ENCODE peak calls at places on chromosome 14, in five cellular contexts. Y is PC-9, Q is GM23248, O is MM.1S, E is neural progenitor cell. V is an unnamed sample. For H3F3A, the result is how much of the 10 kb centered on the place peaks cover.

GRCh38 chr14:26394114-26394855 is 203.5 kb downstream of the NOVA1 start:
- DNase-seq in E (peak), Y (peak), O (no peak), Q (peak), V (peak)

GRCh38 chr14:59997496-59997895 is 77.6 kb downstream of the LRRC9 start:
- DNase-seq in Q (no peak), Y (no peak), E (no peak), O (no peak), V (peak)

GRCh38 chr14:29895591-29896043 is 32.0 kb downstream of the PRKD1 start:
- DNase-seq in O (no peak), Y (no peak), Q (no peak), E (no peak), V (peak)

GRCh38 chr14:81031488-81031887 is 76.1 kb downstream of the TSHR start:
- DNase-seq in O (no peak), Y (no peak), E (no peak), Q (no peak), V (no peak)

GRCh38 chr14:68633131-68633991 is 159.5 kb downstream of the ZFP36L1 start:
- DNase-seq in O (no peak), E (no peak), Q (no peak), Y (peak), V (no peak)

GRCh38 chr14:100654814-100655795 is 67.9 kb upstream of the BEGAIN start:
- DNase-seq in O (peak), E (peak), Q (peak), Y (no peak), V (peak)

GRCh38 chr14:73124180-73124894 is 12.0 kb upstream of the PSEN1 start:
- DNase-seq in O (no peak), Q (no peak), Y (no peak), E (no peak), V (no peak)

GRCh38 chr14:59333668-59334067 is 131.5 kb downstream of the GPR135 start:
- DNase-seq in E (no peak), O (no peak), Y (peak), Q (peak), V (no peak)

GRCh38 chr14:71094722-71095121 is 187.5 kb downstream of the PCNX1 start:
- DNase-seq in Q (no peak), E (no peak), O (no peak), Y (no peak), V (no peak)

GRCh38 chr14:55721353-55721752 is 141.3 kb downstream of the KTN1 start:
- DNase-seq in O (no peak), Q (peak), Y (peak), E (no peak), V (peak)

GRCh38 chr14:51424569-51425251 is 184.7 kb downstream of the TMX1 start:
- DNase-seq in E (peak), Q (peak), O (no peak), Y (no peak), V (no peak)

GRCh38 chr14:105087308-105087962 is 22.2 kb upstream of the GPR132 start:
- DNase-seq in Y (no peak), O (no peak), Q (peak), E (peak), V (peak)

GRCh38 chr14:104319489-104320241 is 181.3 kb downstream of the KIF26A start:
- DNase-seq in Q (no peak), E (no peak), O (no peak), Y (no peak), V (no peak)

GRCh38 chr14:72740504-72740961 is 153.4 kb downstream of the DPF3 start:
- DNase-seq in O (no peak), Q (no peak), E (no peak), Y (no peak), V (no peak)

GRCh38 chr14:72714094-72714493 is 179.8 kb downstream of the DPF3 start:
- DNase-seq in O (no peak), E (no peak), Y (no peak), Q (no peak), V (no peak)

GRCh38 chr14:61598980-61599379 is 96.3 kb upstream of the HIF1A start:
- DNase-seq in Y (no peak), O (peak), Q (no peak), E (no peak), V (no peak)

GRCh38 chr14:68278568-68279436 is 459.2 kb downstream of the RAD51B start:
- DNase-seq in Q (peak), Y (no peak), E (no peak), O (no peak), V (peak)

GRCh38 chr14:34058510-34058909 is 107.6 kb upstream of the EGLN3 start:
- DNase-seq in O (no peak), Q (no peak), E (no peak), Y (no peak), V (no peak)

GRCh38 chr14:26121181-26121580 is 476.7 kb downstream of the NOVA1 start:
- DNase-seq in Y (no peak), Q (no peak), O (no peak), E (no peak), V (no peak)

GRCh38 chr14:26522985-26523384 is 74.8 kb downstream of the NOVA1 start:
- DNase-seq in Q (peak), E (no peak), O (no peak), Y (no peak), V (peak)

GRCh38 chr14:35352274-35353233 is 52.0 kb downstream of the NFKBIA start:
- DNase-seq in O (no peak), Y (no peak), Q (no peak), E (no peak), V (no peak)

GRCh38 chr14:74081491-74081890 is 2.8 kb downstream of the ALDH6A1 start:
- DNase-seq in Q (no peak), Y (no peak), E (no peak), O (no peak), V (no peak)

GRCh38 chr14:106268013-106268727 is 741.8 kb downstream of the TMEM121 start:
- DNase-seq in E (no peak), Y (no peak), O (no peak), Q (no peak), V (no peak)

GRCh38 chr14:49992901-49993335 is 100.0 kb downstream of the ARF6 start:
- DNase-seq in E (no peak), Y (no peak), Q (peak), O (no peak), V (peak)

GRCh38 chr14:61749867-61750266 is 12.4 kb upstream of the SNAPC1 start:
- DNase-seq in Q (peak), E (no peak), Y (peak), O (no peak), V (peak)

GRCh38 chr14:101666264-101666663 is 95.2 kb upstream of the PPP2R5C start:
- DNase-seq in Y (no peak), E (no peak), O (no peak), Q (no peak), V (no peak)

DNA sequence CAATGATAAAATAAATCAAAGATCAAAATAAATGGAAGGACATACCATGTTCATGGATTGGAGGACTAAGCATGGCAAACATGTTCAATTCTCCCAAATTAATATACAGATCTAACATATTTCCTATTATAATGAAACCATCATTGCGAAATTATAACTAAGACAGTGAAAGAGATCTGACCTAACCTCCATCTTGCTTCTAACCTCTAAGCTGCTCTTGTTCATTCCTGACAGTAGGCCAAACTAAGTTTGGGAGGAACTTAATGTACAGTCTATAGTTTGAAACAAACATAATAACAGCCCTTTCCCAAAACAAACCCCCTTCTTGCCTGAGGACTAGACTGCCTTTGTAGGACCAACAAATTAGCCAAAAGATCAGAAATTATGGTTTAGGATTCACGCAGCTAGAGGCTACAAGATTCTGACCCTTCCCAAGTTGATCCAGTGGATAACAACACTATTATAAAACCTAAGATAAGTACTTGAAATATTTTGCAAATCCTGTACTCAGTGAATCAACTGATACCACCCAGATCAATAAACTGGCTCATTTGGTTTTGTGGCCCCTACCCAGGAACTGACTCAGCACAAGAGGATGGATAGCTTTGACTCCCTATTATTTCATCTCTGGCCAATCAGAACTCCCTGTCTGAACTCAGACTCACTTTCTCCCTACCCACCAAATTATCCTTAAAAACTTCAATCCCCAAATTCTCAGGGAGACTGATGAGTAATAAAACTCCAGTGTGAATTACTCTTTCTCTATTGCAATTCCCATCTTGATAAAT is 41.7 kb upstream of the OR5AU1 start:
- DNase-seq in E (no peak), O (no peak), Y (no peak), Q (no peak), V (no peak)
- H3F3A ChIP-seq in E (under half), O (under half), Y (under half), Q (half or more), V (under half)

GRCh38 chr14:57008534-57008933 is 198.3 kb upstream of the OTX2 start:
- DNase-seq in E (peak), O (no peak), Q (no peak), Y (no peak), V (no peak)
- H3K4me3 ChIP-seq in E (no peak), O (no peak), Q (no peak), Y (no peak), V (no peak)

DNA sequence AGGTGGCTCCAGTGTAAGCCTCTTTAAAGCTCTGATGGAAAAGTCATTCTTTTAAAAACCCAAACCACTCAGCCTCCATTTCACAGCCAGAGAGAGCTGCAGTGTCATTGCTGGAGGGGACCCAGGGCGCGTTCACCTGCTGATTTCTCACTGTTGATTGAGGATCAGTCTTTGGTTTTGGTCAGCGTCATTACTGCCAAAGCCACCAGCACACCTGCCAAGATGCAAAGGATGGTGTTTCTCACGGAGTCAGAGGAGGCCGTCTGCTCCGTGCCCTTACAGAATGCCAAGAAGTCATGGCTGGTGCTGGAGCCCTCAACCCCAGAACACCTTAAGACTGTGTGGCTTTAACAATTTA is 32.8 kb upstream of the BATF start:
- DNase-seq in Q (no peak), Y (no peak), E (no peak), O (no peak), V (no peak)
- H2AFZ ChIP-seq in Q (no peak), Y (no peak), E (peak), O (no peak), V (peak)

GRCh38 chr14:88323520-88324199 is 591 bp upstream of the KCNK10 start:
- DNase-seq in Q (peak), E (peak), Y (no peak), O (no peak), V (no peak)

GRCh38 chr14:88323086-88323519 is at the start of gene KCNK10:
- DNase-seq in Q (no peak), Y (no peak), E (peak), O (no peak), V (no peak)

GRCh38 chr14:88326352-88327103 is 3.5 kb upstream of the KCNK10 start:
- DNase-seq in O (no peak), E (peak), Q (no peak), Y (no peak), V (no peak)

GRCh38 chr14:88325883-88326282 is 2.8 kb upstream of the KCNK10 start:
- DNase-seq in E (no peak), Y (no peak), O (no peak), Q (no peak), V (no peak)

GRCh38 chr14:88327497-88327896 is 4.4 kb upstream of the KCNK10 start:
- DNase-seq in E (no peak), O (no peak), Y (no peak), Q (no peak), V (no peak)
- H3F3A ChIP-seq in E (under half), O (under half), Y (under half), Q (under half), V (under half)

V was measured in PC-3.